ENCODE peak calls at places on chromosomes 6 and 20, in seven cellular contexts. L, Z, P, Y, R, N and C are unnamed samples.

GRCh38 chr20:60403105-60403741 is 445.0 kb downstream of the CDH26 start:
- DNase-seq in L (no peak), Z (no peak), P (no peak), Y (no peak), R (no peak), N (no peak), C (no peak)

GRCh38 chr6:119881416-119881815 is 531.9 kb upstream of the MAN1A1 start:
- DNase-seq in L (no peak), Z (peak; percentile 12), P (no peak), Y (peak; percentile 59), R (no peak), N (no peak), C (no peak)

GRCh38 chr6:129481706-129482105 is 228.3 kb downstream of the ARHGAP18 start:
- DNase-seq in L (no peak), Z (no peak), P (no peak), Y (no peak), R (no peak), N (no peak), C (no peak)

GRCh38 chr20:3786665-3787639 is at the start of gene CENPB:
- DNase-seq in L (peak; percentile 90), Z (peak; percentile 52), P (peak; percentile 43), Y (peak; percentile 71), R (peak; percentile 93), N (peak; percentile 93), C (no peak)

GRCh38 chr6:111038534-111039252 is 48.6 kb upstream of the SLC16A10 start:
- DNase-seq in L (no peak), Z (no peak), P (no peak), Y (no peak), R (no peak), N (no peak), C (no peak)

GRCh38 chr20:37580069-37580468 is 52.4 kb upstream of the BLCAP start:
- DNase-seq in L (no peak), Z (no peak), P (no peak), Y (no peak), R (no peak), N (no peak), C (no peak)

GRCh38 chr6:90355965-90356364 is 59.3 kb upstream of the BACH2 start:
- DNase-seq in L (no peak), Z (no peak), P (no peak), Y (no peak), R (peak; percentile 26), N (no peak), C (no peak)

GRCh38 chr6:122452509-122452908 is 19.1 kb downstream of the SERINC1 start:
- DNase-seq in L (no peak), Z (no peak), P (no peak), Y (no peak), R (no peak), N (no peak), C (no peak)

GRCh38 chr20:53513489-53514298 is 79.9 kb downstream of the ZNF217 start:
- DNase-seq in L (no peak), Z (peak; percentile 51), P (no peak), Y (no peak), R (no peak), N (no peak), C (no peak)

GRCh38 chr6:129852257-129852858 is 8.8 kb downstream of the TMEM244 start:
- DNase-seq in L (no peak), Z (peak; percentile 29), P (no peak), Y (peak; percentile 2), R (no peak), N (no peak), C (no peak)

DNA sequence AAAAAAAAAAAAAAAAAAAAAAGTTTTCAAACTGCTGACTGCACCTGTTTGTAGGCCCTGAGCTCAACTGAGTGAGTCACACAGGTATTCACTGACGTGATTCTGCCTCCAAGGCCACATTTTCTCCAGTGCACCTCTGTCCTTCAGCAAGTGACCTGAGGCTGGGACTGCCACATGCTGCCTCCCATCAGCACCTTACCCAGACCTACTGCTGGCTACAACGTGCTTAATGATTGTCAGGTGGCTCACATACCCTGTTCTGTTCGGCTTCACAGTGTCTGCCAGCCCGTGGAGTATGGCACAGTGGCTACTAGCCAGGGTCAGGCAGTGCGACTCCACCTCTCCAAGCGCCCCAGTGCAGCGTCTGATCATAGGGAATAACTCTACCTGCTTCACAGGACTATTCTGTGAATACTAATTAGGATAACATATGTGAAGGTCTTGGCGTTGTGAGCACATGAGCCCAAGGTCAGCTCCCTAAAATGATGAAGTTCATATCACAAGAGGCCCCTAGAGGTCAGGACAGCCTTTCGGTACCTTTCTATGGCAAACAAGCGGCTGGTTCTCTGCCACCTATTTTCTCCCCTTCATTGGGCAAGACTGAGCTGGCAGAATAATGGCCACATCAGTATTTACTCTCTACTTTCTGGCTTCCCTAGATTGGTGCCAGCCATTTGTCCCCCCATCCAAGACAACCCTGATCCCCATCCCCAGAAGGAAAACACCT is 28.1 kb downstream of the RIPOR3 start:
- DNase-seq in L (peak; percentile 30), Z (no peak), P (no peak), Y (no peak), R (no peak), N (no peak), C (no peak)
- TF ChIP-seq CTCF in L (peak; percentile 45), Z (no peak), P (no peak), Y (no peak), R (no peak), N (peak; percentile 20), C (no peak)

GRCh38 chr20:58839474-58839874 is 11.2 kb downstream of the GNAS-AS1 start:
- DNase-seq in L (peak; percentile 34), Z (no peak), P (no peak), Y (peak; percentile 17), R (no peak), N (no peak), C (no peak)
- H3K4me3 ChIP-seq in L (peak overlapping the region; percentile 35), Z (peak overlapping the region; percentile 42), P (peak overlapping the region; percentile 8), Y (no peak overlapping the region), R (no peak overlapping the region), N (peak overlapping the region; percentile 2), C (no peak overlapping the region)

DNA sequence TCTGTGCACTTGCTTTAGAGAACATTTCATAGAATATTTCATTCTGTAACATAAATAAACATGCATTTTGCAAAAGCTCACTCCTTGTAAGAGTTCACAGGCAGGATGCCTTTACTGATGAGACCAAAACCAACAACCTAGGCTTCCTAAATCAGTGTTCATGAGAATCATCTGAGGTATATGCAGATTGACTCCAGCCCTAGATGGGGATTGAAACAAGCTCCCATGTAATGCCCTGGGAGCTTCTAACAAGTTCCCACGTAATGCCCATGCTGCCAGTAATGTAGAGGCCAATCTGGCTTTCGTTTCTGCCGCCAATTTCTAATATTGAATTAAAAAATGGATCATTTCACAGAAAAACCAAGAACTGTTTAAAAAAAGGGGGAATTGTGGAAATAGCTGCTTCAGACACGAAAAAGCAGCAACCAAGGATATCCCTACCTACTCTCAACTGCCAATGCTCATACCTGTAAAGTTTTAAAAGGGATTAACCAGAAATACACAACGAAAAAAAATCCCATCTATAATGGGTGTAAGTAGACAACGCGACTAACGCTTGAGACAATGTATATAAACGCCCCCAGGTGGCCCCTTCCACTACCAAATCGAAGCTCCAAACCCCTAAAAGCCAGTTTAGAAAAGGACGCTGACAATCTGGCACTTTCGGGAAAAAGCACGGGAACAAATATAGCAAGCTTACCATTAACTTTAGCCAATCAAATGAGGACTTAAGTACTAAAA is 94.7 kb upstream of the BTN3A2 start:
- DNase-seq in L (no peak), Z (no peak), P (no peak), Y (peak; percentile 14), R (no peak), N (no peak), C (no peak)
- TF ChIP-seq CTCF in L (no peak), Z (no peak), P (no peak), Y (no peak), R (no peak), N (no peak), C (no peak)

DNA sequence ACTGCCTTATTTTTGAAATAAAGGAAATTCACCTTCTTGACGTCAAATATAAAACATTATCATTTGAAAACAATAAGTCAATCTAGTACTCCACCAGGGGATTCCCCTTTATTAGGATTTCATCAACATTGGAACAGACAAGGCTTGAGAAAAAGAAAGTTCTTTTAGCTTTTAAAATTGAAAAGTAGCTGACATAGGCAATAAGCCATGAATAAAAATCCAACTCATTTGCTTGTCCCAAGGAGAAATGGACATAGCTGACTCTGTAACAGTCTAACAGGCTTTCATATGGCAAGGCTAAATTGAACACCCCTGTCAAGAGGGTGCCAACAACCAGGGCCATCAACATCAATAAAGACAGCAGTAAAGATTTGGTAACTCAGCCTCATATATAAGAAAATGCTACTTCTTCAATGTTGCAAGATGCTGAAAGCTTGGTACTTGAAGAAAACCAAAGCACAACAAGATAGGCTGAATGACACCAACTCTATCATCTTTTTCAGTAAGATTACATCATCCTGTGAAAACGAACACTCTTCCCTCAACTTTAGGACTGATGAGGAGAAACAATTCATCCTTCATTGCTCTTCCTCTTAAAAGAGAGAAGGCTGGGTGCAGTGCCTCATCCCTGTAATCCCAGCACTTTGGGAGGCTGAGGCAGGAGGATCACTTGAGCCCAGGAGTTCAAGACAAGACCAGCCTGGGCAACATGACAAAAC is 120.9 kb upstream of the PRDM1 start:
- DNase-seq in L (no peak), Z (no peak), P (no peak), Y (no peak), R (no peak), N (no peak), C (no peak)
- H3K4me3 ChIP-seq in L (no peak overlapping the region), Z (no peak overlapping the region), P (no peak overlapping the region), Y (no peak overlapping the region), R (no peak overlapping the region), N (no peak overlapping the region), C (no peak overlapping the region)